ENCODE peak calls at places on chromosomes 3 and 15, in five cellular contexts. T is IMR-90, Z is H9, W is mesendoderm, N is H1. H is an unnamed sample.

GRCh38 chr3:138943724-138944131 is 3.2 kb downstream of the FOXL2 start:
- DNase-seq in N (no peak), Z (no peak), W (peak; percentile 43), T (no peak), H (no peak)

GRCh38 chr15:63826513-63826912 is 7.2 kb downstream of the HERC1 start:
- DNase-seq in T (peak; percentile 48), W (peak; percentile 21), Z (no peak), N (no peak), H (no peak)

GRCh38 chr3:118472586-118472985 is 562.1 kb downstream of the IGSF11 start:
- DNase-seq in T (no peak), W (no peak), Z (no peak), N (no peak), H (no peak)

GRCh38 chr3:193944161-193944884 is 191.6 kb upstream of the HES1 start:
- DNase-seq in T (no peak), Z (peak; percentile 47), W (peak; percentile 65), N (no peak), H (no peak)

GRCh38 chr3:124788254-124788745 is 58.0 kb downstream of the UMPS start:
- DNase-seq in T (no peak), W (no peak), Z (no peak), N (no peak), H (no peak)

GRCh38 chr3:67593761-67594234 is 60.6 kb downstream of the SUCLG2 start:
- DNase-seq in N (peak; percentile 50), W (peak; percentile 54), Z (peak; percentile 42), T (peak; percentile 11), H (no peak)

GRCh38 chr15:23370578-23370977 is 16.0 kb downstream of the GOLGA8S start:
- DNase-seq in N (no peak), W (no peak), Z (no peak), T (no peak), H (no peak)

GRCh38 chr3:110343376-110343775 is 728.2 kb upstream of the NECTIN3 start:
- DNase-seq in N (no peak), T (peak; percentile 33), W (no peak), Z (no peak), H (peak; percentile 8)

GRCh38 chr3:64930891-64931290 is 243.1 kb upstream of the ADAMTS9 start:
- DNase-seq in T (no peak), W (no peak), Z (no peak), N (no peak), H (no peak)

GRCh38 chr15:39963806-39964205 is 29.9 kb downstream of the EIF2AK4 start:
- DNase-seq in T (peak; percentile 14), Z (no peak), W (no peak), N (no peak), H (no peak)

GRCh38 chr3:66138336-66139234 is 82.2 kb upstream of the SLC25A26 start:
- DNase-seq in W (peak; percentile 84), T (peak; percentile 68), Z (peak; percentile 79), N (peak; percentile 67), H (peak; percentile 29)

GRCh38 chr3:127911421-127911931 is 3.6 kb upstream of the KBTBD12 start:
- DNase-seq in W (peak; percentile 37), Z (no peak), T (no peak), N (no peak), H (no peak)

GRCh38 chr3:44048196-44048924 is 193.3 kb upstream of the TOPAZ1 start:
- DNase-seq in N (no peak), T (no peak), Z (no peak), W (peak; percentile 88), H (no peak)

GRCh38 chr3:158748237-158748828 is 16.1 kb upstream of the RARRES1 start:
- DNase-seq in T (peak; percentile 47), Z (no peak), N (no peak), W (no peak), H (no peak)

GRCh38 chr3:137294139-137294538 is 336.4 kb downstream of the IL20RB start:
- DNase-seq in W (no peak), Z (no peak), N (no peak), T (no peak), H (no peak)

DNA sequence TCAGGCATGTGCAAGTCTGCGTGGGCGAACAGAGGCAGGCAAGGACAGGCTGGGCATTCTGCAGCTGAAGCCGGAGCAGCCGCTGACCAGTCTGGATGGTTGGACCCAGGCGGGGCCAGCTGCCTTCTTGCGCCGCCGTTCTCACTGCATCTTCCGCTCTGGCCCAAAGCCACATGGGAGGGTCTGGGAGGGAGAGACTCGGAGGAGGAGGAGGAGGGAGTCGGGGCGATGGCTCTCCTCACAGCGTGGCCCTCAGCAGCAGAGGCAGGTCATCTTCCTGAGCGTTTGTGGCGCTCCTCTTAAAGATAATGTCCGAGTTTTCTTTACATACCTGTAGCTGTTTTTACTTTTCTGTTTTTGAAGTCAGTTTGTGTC is 5.9 kb downstream of the CLK3 start:
- DNase-seq in Z (no peak), N (no peak), T (no peak), W (no peak), H (no peak)
- H3K79me1 ChIP-seq in Z (peaks cover 9% of the 10 kb centered on the region), N (peaks cover 15% of the 10 kb centered on the region), T (peaks cover 90% of the 10 kb centered on the region), W (peaks cover 27% of the 10 kb centered on the region), H (peaks cover 28% of the 10 kb centered on the region)

DNA sequence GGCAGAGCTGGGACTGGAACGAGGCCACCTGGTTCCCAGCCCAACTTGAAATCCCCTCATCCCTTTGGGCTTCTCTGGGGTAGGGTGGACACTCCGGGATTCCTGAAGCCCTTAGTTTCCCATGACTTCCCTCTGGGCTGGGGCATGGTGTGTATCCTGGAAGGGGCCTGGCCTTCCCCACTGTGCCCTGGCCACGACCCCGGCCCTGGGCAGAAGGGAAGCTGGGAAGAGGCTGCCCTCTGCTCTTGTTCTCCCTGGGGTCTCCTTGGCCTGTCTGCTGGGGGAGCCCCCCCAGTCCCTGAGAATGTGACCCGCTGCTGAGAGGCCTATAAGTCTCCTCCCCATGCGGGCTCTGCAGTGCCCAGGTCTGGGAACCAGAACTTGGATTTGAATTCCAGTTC is 104.9 kb downstream of the LINGO1 start:
- DNase-seq in Z (no peak), T (no peak), N (no peak), W (no peak), H (no peak)
- H3K79me1 ChIP-seq in Z (no peaks in the 10 kb centered on the region), T (no peaks in the 10 kb centered on the region), N (no peaks in the 10 kb centered on the region), W (no peaks in the 10 kb centered on the region), H (no peaks in the 10 kb centered on the region)

GRCh38 chr3:53230789-53231188 is 25.0 kb downstream of the TKT start:
- DNase-seq in W (no peak), N (no peak), Z (peak; percentile 19), T (no peak), H (no peak)

GRCh38 chr3:53231532-53232511 is 24.0 kb downstream of the TKT start:
- DNase-seq in T (no peak), W (no peak), N (no peak), Z (no peak), H (no peak)

GRCh38 chr3:53229171-53229570 is 26.7 kb downstream of the TKT start:
- DNase-seq in Z (no peak), W (no peak), T (no peak), N (no peak), H (no peak)

GRCh38 chr3:53229606-53230005 is 26.2 kb downstream of the TKT start:
- DNase-seq in T (no peak), W (no peak), Z (no peak), N (no peak), H (no peak)

DNA sequence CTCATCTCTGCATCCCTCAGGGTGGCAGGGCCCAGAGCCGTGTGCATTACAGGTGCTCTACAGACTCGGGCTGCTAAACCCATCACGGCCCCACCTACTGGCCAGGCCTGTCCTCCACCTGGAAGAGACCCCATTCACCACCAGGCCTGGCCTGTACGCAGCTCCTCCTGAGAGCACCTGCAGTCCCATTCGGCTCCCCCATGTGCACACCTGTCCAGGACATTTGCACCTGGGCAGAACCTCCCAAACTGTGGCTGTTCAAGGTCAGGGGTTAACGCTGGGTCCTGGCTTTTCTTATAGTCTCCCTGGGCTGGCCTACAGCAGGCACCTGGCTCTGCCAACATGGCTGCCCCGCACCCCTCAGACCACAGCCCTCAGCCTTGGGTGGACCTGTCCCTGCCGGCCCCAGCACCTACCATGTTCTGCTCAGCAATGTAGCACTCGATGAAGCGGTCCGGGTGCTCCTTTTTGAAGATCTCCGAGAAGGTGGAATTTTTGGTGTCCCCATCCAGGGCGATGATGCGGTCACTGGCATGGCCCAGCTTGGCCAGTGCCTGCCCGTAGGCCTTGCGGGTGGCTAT is 25.7 kb downstream of the TKT start:
- DNase-seq in N (no peak), Z (peak; percentile 61), W (peak; percentile 51), T (no peak), H (no peak)
- H3K79me1 ChIP-seq in N (peaks cover 3% of the 10 kb centered on the region), Z (no peaks in the 10 kb centered on the region), W (peaks cover 2% of the 10 kb centered on the region), T (peaks cover 67% of the 10 kb centered on the region), H (peaks cover 6% of the 10 kb centered on the region)

GRCh38 chr3:49104427-49105291 is at the start of gene QARS1:
- DNase-seq in Z (peak; percentile 97), W (peak; percentile 98), T (peak; percentile 88), N (peak; percentile 96), H (peak; percentile 94)

GRCh38 chr3:49108346-49108745 is 3.8 kb upstream of the QARS1 start:
- DNase-seq in W (no peak), Z (no peak), T (no peak), N (no peak), H (no peak)

GRCh38 chr3:49098910-49099630 is 5.2 kb upstream of the QRICH1 start:
- DNase-seq in T (no peak), Z (no peak), W (no peak), N (no peak), H (no peak)

GRCh38 chr3:49100046-49100615 is 4.4 kb downstream of the QARS1 start:
- DNase-seq in N (no peak), Z (no peak), T (no peak), W (no peak), H (no peak)

GRCh38 chr3:49104052-49104426 is 518 bp downstream of the QARS1 start:
- DNase-seq in N (no peak), T (no peak), Z (no peak), W (no peak), H (no peak)
- H3K79me1 ChIP-seq in N (no peaks in the 10 kb centered on the region), T (peaks cover 41% of the 10 kb centered on the region), Z (no peaks in the 10 kb centered on the region), W (peaks cover 12% of the 10 kb centered on the region), H (peaks cover 8% of the 10 kb centered on the region)